ENCODE peak calls at places on chromosomes 16 and 17, in nine cellular contexts. One of them, this sample, is unnamed.

GRCh38 chr17:74865504-74866197 is 6.0 kb upstream of the GRIN2C start:
- DNase-seq in activated naive CD4-positive, alpha-beta T cell treated with anti-CD3 and anti-CD28 coated beads, Interleukin-2, amount 50 U/mL, for 16 hours: no peak
- DNase-seq in neuronal stem cell: no peak
- DNase-seq in EL: no peak
- DNase-seq in GM13977: no peak
- DNase-seq in left cardiac atrium: no peak
- DNase-seq in ureter: no peak
- DNase-seq in Peyer's patch: no peak
- DNase-seq in erythroblast: no peak
- DNase-seq in this sample: no peak

GRCh38 chr17:82817947-82818346 is 21.9 kb downstream of the ZNF750 start:
- DNase-seq in activated naive CD4-positive, alpha-beta T cell treated with anti-CD3 and anti-CD28 coated beads, Interleukin-2, amount 50 U/mL, for 16 hours: no peak
- DNase-seq in left cardiac atrium: no peak
- DNase-seq in neuronal stem cell: no peak
- DNase-seq in Peyer's patch: no peak
- DNase-seq in GM13977: no peak
- DNase-seq in ureter: no peak
- DNase-seq in erythroblast: no peak
- DNase-seq in EL: no peak
- DNase-seq in this sample: no peak

GRCh38 chr17:63961355-63962207 is 11.1 kb downstream of the SCN4A start:
- DNase-seq in GM13977: peak; percentile 64
- DNase-seq in ureter: peak; percentile 76
- DNase-seq in activated naive CD4-positive, alpha-beta T cell treated with anti-CD3 and anti-CD28 coated beads, Interleukin-2, amount 50 U/mL, for 16 hours: peak; percentile 27
- DNase-seq in left cardiac atrium: peak; percentile 88
- DNase-seq in erythroblast: peak; percentile 93
- DNase-seq in Peyer's patch: peak; percentile 70
- DNase-seq in neuronal stem cell: peak; percentile 97
- DNase-seq in EL: peak; percentile 66
- DNase-seq in this sample: peak; percentile 76

GRCh38 chr17:47316316-47316715 is 7.4 kb upstream of the EFCAB13 start:
- DNase-seq in neuronal stem cell: no peak
- DNase-seq in Peyer's patch: no peak
- DNase-seq in erythroblast: no peak
- DNase-seq in GM13977: no peak
- DNase-seq in activated naive CD4-positive, alpha-beta T cell treated with anti-CD3 and anti-CD28 coated beads, Interleukin-2, amount 50 U/mL, for 16 hours: no peak
- DNase-seq in left cardiac atrium: no peak
- DNase-seq in ureter: no peak
- DNase-seq in EL: peak; percentile 56
- DNase-seq in this sample: no peak

GRCh38 chr17:29565643-29566472 is 979 bp downstream of the ABHD15 start:
- DNase-seq in activated naive CD4-positive, alpha-beta T cell treated with anti-CD3 and anti-CD28 coated beads, Interleukin-2, amount 50 U/mL, for 16 hours: peak; percentile 55
- DNase-seq in EL: no peak
- DNase-seq in erythroblast: peak; percentile 46
- DNase-seq in left cardiac atrium: no peak
- DNase-seq in neuronal stem cell: peak; percentile 20
- DNase-seq in GM13977: peak; percentile 73
- DNase-seq in Peyer's patch: peak; percentile 84
- DNase-seq in ureter: peak; percentile 54
- DNase-seq in this sample: peak; percentile 74

GRCh38 chr16:7343271-7343670 is 10.6 kb downstream of the RBFOX1 start:
- DNase-seq in activated naive CD4-positive, alpha-beta T cell treated with anti-CD3 and anti-CD28 coated beads, Interleukin-2, amount 50 U/mL, for 16 hours: no peak
- DNase-seq in ureter: no peak
- DNase-seq in EL: no peak
- DNase-seq in left cardiac atrium: no peak
- DNase-seq in GM13977: no peak
- DNase-seq in neuronal stem cell: no peak
- DNase-seq in erythroblast: no peak
- DNase-seq in Peyer's patch: no peak
- DNase-seq in this sample: no peak

GRCh38 chr16:13510425-13511151 is 409.4 kb upstream of the ERCC4 start:
- DNase-seq in GM13977: no peak
- DNase-seq in activated naive CD4-positive, alpha-beta T cell treated with anti-CD3 and anti-CD28 coated beads, Interleukin-2, amount 50 U/mL, for 16 hours: no peak
- DNase-seq in erythroblast: no peak
- DNase-seq in Peyer's patch: no peak
- DNase-seq in EL: no peak
- DNase-seq in neuronal stem cell: no peak
- DNase-seq in left cardiac atrium: no peak
- DNase-seq in ureter: no peak
- DNase-seq in this sample: no peak

GRCh38 chr16:3654249-3654991 is at the start of gene DNASE1:
- DNase-seq in erythroblast: peak; percentile 85
- DNase-seq in ureter: no peak
- DNase-seq in Peyer's patch: peak; percentile 92
- DNase-seq in EL: peak; percentile 60
- DNase-seq in activated naive CD4-positive, alpha-beta T cell treated with anti-CD3 and anti-CD28 coated beads, Interleukin-2, amount 50 U/mL, for 16 hours: peak; percentile 54
- DNase-seq in left cardiac atrium: peak; percentile 55
- DNase-seq in neuronal stem cell: peak; percentile 51
- DNase-seq in GM13977: peak; percentile 84
- DNase-seq in this sample: peak; percentile 75

GRCh38 chr16:49939495-49939894 is 83.6 kb upstream of the ZNF423 start:
- DNase-seq in activated naive CD4-positive, alpha-beta T cell treated with anti-CD3 and anti-CD28 coated beads, Interleukin-2, amount 50 U/mL, for 16 hours: no peak
- DNase-seq in erythroblast: no peak
- DNase-seq in ureter: no peak
- DNase-seq in neuronal stem cell: no peak
- DNase-seq in Peyer's patch: no peak
- DNase-seq in EL: no peak
- DNase-seq in left cardiac atrium: no peak
- DNase-seq in GM13977: no peak
- DNase-seq in this sample: no peak

GRCh38 chr17:38428643-38429371 is 543 bp downstream of the ARHGAP23 start:
- DNase-seq in Peyer's patch: no peak
- DNase-seq in EL: peak; percentile 77
- DNase-seq in erythroblast: no peak
- DNase-seq in activated naive CD4-positive, alpha-beta T cell treated with anti-CD3 and anti-CD28 coated beads, Interleukin-2, amount 50 U/mL, for 16 hours: no peak
- DNase-seq in neuronal stem cell: no peak
- DNase-seq in ureter: no peak
- DNase-seq in GM13977: no peak
- DNase-seq in left cardiac atrium: peak; percentile 73
- DNase-seq in this sample: peak; percentile 80

GRCh38 chr17:43224146-43224705 is 4.2 kb downstream of the CCDC200 start:
- DNase-seq in Peyer's patch: peak; percentile 23
- DNase-seq in ureter: no peak
- DNase-seq in activated naive CD4-positive, alpha-beta T cell treated with anti-CD3 and anti-CD28 coated beads, Interleukin-2, amount 50 U/mL, for 16 hours: no peak
- DNase-seq in GM13977: no peak
- DNase-seq in EL: no peak
- DNase-seq in left cardiac atrium: no peak
- DNase-seq in neuronal stem cell: no peak
- DNase-seq in erythroblast: no peak
- DNase-seq in this sample: no peak

GRCh38 chr16:13391337-13391736 is 489.9 kb downstream of the SHISA9 start:
- DNase-seq in erythroblast: no peak
- DNase-seq in activated naive CD4-positive, alpha-beta T cell treated with anti-CD3 and anti-CD28 coated beads, Interleukin-2, amount 50 U/mL, for 16 hours: no peak
- DNase-seq in Peyer's patch: no peak
- DNase-seq in left cardiac atrium: no peak
- DNase-seq in neuronal stem cell: no peak
- DNase-seq in GM13977: peak; percentile 19
- DNase-seq in EL: no peak
- DNase-seq in ureter: no peak
- DNase-seq in this sample: no peak

GRCh38 chr17:43936434-43936833 is 5.8 kb downstream of the PPY start:
- DNase-seq in left cardiac atrium: no peak
- DNase-seq in EL: peak; percentile 64
- DNase-seq in activated naive CD4-positive, alpha-beta T cell treated with anti-CD3 and anti-CD28 coated beads, Interleukin-2, amount 50 U/mL, for 16 hours: no peak
- DNase-seq in Peyer's patch: no peak
- DNase-seq in erythroblast: no peak
- DNase-seq in neuronal stem cell: no peak
- DNase-seq in ureter: no peak
- DNase-seq in GM13977: no peak
- DNase-seq in this sample: no peak

GRCh38 chr16:2178321-2179106 is 17.9 kb downstream of the CASKIN1 start:
- DNase-seq in erythroblast: peak; percentile 71
- DNase-seq in activated naive CD4-positive, alpha-beta T cell treated with anti-CD3 and anti-CD28 coated beads, Interleukin-2, amount 50 U/mL, for 16 hours: no peak
- DNase-seq in Peyer's patch: no peak
- DNase-seq in EL: no peak
- DNase-seq in neuronal stem cell: no peak
- DNase-seq in left cardiac atrium: no peak
- DNase-seq in ureter: no peak
- DNase-seq in GM13977: no peak
- DNase-seq in this sample: no peak

GRCh38 chr17:62703776-62704380 is 76.4 kb downstream of the MRC2 start:
- DNase-seq in neuronal stem cell: peak; percentile 71
- DNase-seq in erythroblast: peak; percentile 75
- DNase-seq in left cardiac atrium: peak; percentile 82
- DNase-seq in ureter: peak; percentile 82
- DNase-seq in Peyer's patch: peak; percentile 83
- DNase-seq in activated naive CD4-positive, alpha-beta T cell treated with anti-CD3 and anti-CD28 coated beads, Interleukin-2, amount 50 U/mL, for 16 hours: peak; percentile 73
- DNase-seq in GM13977: peak; percentile 82
- DNase-seq in EL: peak; percentile 72
- DNase-seq in this sample: peak; percentile 89

GRCh38 chr16:70588565-70588964 is 57.8 kb upstream of the IL34 start:
- DNase-seq in EL: no peak
- DNase-seq in neuronal stem cell: no peak
- DNase-seq in Peyer's patch: no peak
- DNase-seq in erythroblast: no peak
- DNase-seq in activated naive CD4-positive, alpha-beta T cell treated with anti-CD3 and anti-CD28 coated beads, Interleukin-2, amount 50 U/mL, for 16 hours: no peak
- DNase-seq in left cardiac atrium: no peak
- DNase-seq in ureter: no peak
- DNase-seq in GM13977: no peak
- DNase-seq in this sample: no peak

GRCh38 chr17:4978720-4979119 is 8.8 kb downstream of the CAMTA2 start:
- DNase-seq in EL: no peak
- DNase-seq in ureter: no peak
- DNase-seq in activated naive CD4-positive, alpha-beta T cell treated with anti-CD3 and anti-CD28 coated beads, Interleukin-2, amount 50 U/mL, for 16 hours: no peak
- DNase-seq in left cardiac atrium: no peak
- DNase-seq in Peyer's patch: no peak
- DNase-seq in GM13977: no peak
- DNase-seq in neuronal stem cell: no peak
- DNase-seq in erythroblast: no peak
- DNase-seq in this sample: no peak

GRCh38 chr16:83744521-83744981 is 63.2 kb upstream of the HSBP1 start:
- DNase-seq in activated naive CD4-positive, alpha-beta T cell treated with anti-CD3 and anti-CD28 coated beads, Interleukin-2, amount 50 U/mL, for 16 hours: no peak
- DNase-seq in neuronal stem cell: peak; percentile 2
- DNase-seq in GM13977: no peak
- DNase-seq in erythroblast: peak; percentile 3
- DNase-seq in left cardiac atrium: peak; percentile 50
- DNase-seq in ureter: no peak
- DNase-seq in Peyer's patch: peak; percentile 53
- DNase-seq in EL: peak; percentile 77
- DNase-seq in this sample: peak; percentile 58

GRCh38 chr17:43599835-43600234 is 53.7 kb upstream of the ETV4 start:
- DNase-seq in left cardiac atrium: no peak
- DNase-seq in ureter: no peak
- DNase-seq in neuronal stem cell: no peak
- DNase-seq in erythroblast: no peak
- DNase-seq in GM13977: no peak
- DNase-seq in activated naive CD4-positive, alpha-beta T cell treated with anti-CD3 and anti-CD28 coated beads, Interleukin-2, amount 50 U/mL, for 16 hours: no peak
- DNase-seq in EL: peak; percentile 86
- DNase-seq in Peyer's patch: no peak
- DNase-seq in this sample: no peak

GRCh38 chr16:23323224-23324030 is 21.3 kb downstream of the SCNN1B start:
- DNase-seq in erythroblast: no peak
- DNase-seq in GM13977: peak; percentile 54
- DNase-seq in activated naive CD4-positive, alpha-beta T cell treated with anti-CD3 and anti-CD28 coated beads, Interleukin-2, amount 50 U/mL, for 16 hours: no peak
- DNase-seq in left cardiac atrium: no peak
- DNase-seq in neuronal stem cell: no peak
- DNase-seq in EL: no peak
- DNase-seq in ureter: no peak
- DNase-seq in Peyer's patch: no peak
- DNase-seq in this sample: no peak

GRCh38 chr17:59840908-59841666 is 51.7 kb downstream of the TUBD1 start:
- DNase-seq in EL: peak; percentile 57
- DNase-seq in ureter: no peak
- DNase-seq in erythroblast: peak; percentile 43
- DNase-seq in activated naive CD4-positive, alpha-beta T cell treated with anti-CD3 and anti-CD28 coated beads, Interleukin-2, amount 50 U/mL, for 16 hours: no peak
- DNase-seq in GM13977: no peak
- DNase-seq in left cardiac atrium: no peak
- DNase-seq in Peyer's patch: peak; percentile 47
- DNase-seq in neuronal stem cell: no peak
- DNase-seq in this sample: no peak

GRCh38 chr16:53504161-53504663 is 1.2 kb upstream of the AKTIP start:
- DNase-seq in ureter: peak; percentile 70
- DNase-seq in activated naive CD4-positive, alpha-beta T cell treated with anti-CD3 and anti-CD28 coated beads, Interleukin-2, amount 50 U/mL, for 16 hours: no peak
- DNase-seq in GM13977: no peak
- DNase-seq in Peyer's patch: peak; percentile 63
- DNase-seq in erythroblast: peak; percentile 23
- DNase-seq in neuronal stem cell: no peak
- DNase-seq in EL: peak; percentile 48
- DNase-seq in left cardiac atrium: peak; percentile 71
- DNase-seq in this sample: peak; percentile 73

GRCh38 chr17:33055171-33055611 is 63.5 kb downstream of the SPACA3 start:
- DNase-seq in EL: peak; percentile 42
- DNase-seq in Peyer's patch: no peak
- DNase-seq in activated naive CD4-positive, alpha-beta T cell treated with anti-CD3 and anti-CD28 coated beads, Interleukin-2, amount 50 U/mL, for 16 hours: no peak
- DNase-seq in GM13977: no peak
- DNase-seq in left cardiac atrium: no peak
- DNase-seq in neuronal stem cell: no peak
- DNase-seq in erythroblast: no peak
- DNase-seq in ureter: no peak
- DNase-seq in this sample: no peak